ENCODE peak calls at places on chromosomes 1 and 21, in nine cellular contexts. One of them, this sample, is unnamed.
A peak's percentile ranks its signal among the peaks of the same experiment; 100 is the strongest.

GRCh38 chr1:87744056-87744455 is 415.4 kb downstream of the LMO4 start:
- DNase-seq in neural progenitor cell: no peak
- DNase-seq in activated T-cell treated with anti-CD3 and anti-CD28 coated beads for 1 hour: no peak
- DNase-seq in NCI-H1417: no peak
- DNase-seq in LoVo: no peak
- DNase-seq in stimulated activated naive CD4-positive, alpha-beta T cell: no peak
- DNase-seq in AML-193: no peak
- DNase-seq in activated CD4-positive, alpha-beta T cell treated with anti-CD3 and anti-CD28 coated beads, Interleukin-2, amount 50 U/mL, for 24 hours: no peak
- DNase-seq in DND-41: no peak
- DNase-seq in this sample: no peak

GRCh38 chr21:42997053-42997452 is 22.7 kb downstream of the PKNOX1 start:
- DNase-seq in neural progenitor cell: no peak
- DNase-seq in activated T-cell treated with anti-CD3 and anti-CD28 coated beads for 1 hour: no peak
- DNase-seq in NCI-H1417: no peak
- DNase-seq in LoVo: no peak
- DNase-seq in stimulated activated naive CD4-positive, alpha-beta T cell: no peak
- DNase-seq in AML-193: no peak
- DNase-seq in activated CD4-positive, alpha-beta T cell treated with anti-CD3 and anti-CD28 coated beads, Interleukin-2, amount 50 U/mL, for 24 hours: no peak
- DNase-seq in DND-41: no peak
- DNase-seq in this sample: no peak

GRCh38 chr1:69221492-69221990 is 346.2 kb upstream of the LRRC7 start:
- DNase-seq in neural progenitor cell: peak; percentile 20
- DNase-seq in activated T-cell treated with anti-CD3 and anti-CD28 coated beads for 1 hour: no peak
- DNase-seq in NCI-H1417: peak; percentile 22
- DNase-seq in LoVo: no peak
- DNase-seq in stimulated activated naive CD4-positive, alpha-beta T cell: no peak
- DNase-seq in AML-193: no peak
- DNase-seq in activated CD4-positive, alpha-beta T cell treated with anti-CD3 and anti-CD28 coated beads, Interleukin-2, amount 50 U/mL, for 24 hours: no peak
- DNase-seq in DND-41: no peak
- DNase-seq in this sample: no peak

GRCh38 chr1:100927276-100927675 is 31.4 kb downstream of the SLC30A7 start:
- DNase-seq in neural progenitor cell: no peak
- DNase-seq in activated T-cell treated with anti-CD3 and anti-CD28 coated beads for 1 hour: peak; percentile 33
- DNase-seq in NCI-H1417: no peak
- DNase-seq in LoVo: no peak
- DNase-seq in stimulated activated naive CD4-positive, alpha-beta T cell: peak; percentile 26
- DNase-seq in AML-193: no peak
- DNase-seq in activated CD4-positive, alpha-beta T cell treated with anti-CD3 and anti-CD28 coated beads, Interleukin-2, amount 50 U/mL, for 24 hours: no peak
- DNase-seq in DND-41: peak; percentile 68
- DNase-seq in this sample: peak; percentile 96

GRCh38 chr1:240320645-240321044 is 229.0 kb downstream of the FMN2 start:
- DNase-seq in neural progenitor cell: no peak
- DNase-seq in activated T-cell treated with anti-CD3 and anti-CD28 coated beads for 1 hour: no peak
- DNase-seq in NCI-H1417: no peak
- DNase-seq in LoVo: no peak
- DNase-seq in stimulated activated naive CD4-positive, alpha-beta T cell: no peak
- DNase-seq in AML-193: no peak
- DNase-seq in activated CD4-positive, alpha-beta T cell treated with anti-CD3 and anti-CD28 coated beads, Interleukin-2, amount 50 U/mL, for 24 hours: no peak
- DNase-seq in DND-41: no peak
- DNase-seq in this sample: no peak

GRCh38 chr1:180923024-180923841 is 10.5 kb downstream of the KIAA1614 start:
- DNase-seq in neural progenitor cell: peak; percentile 96
- DNase-seq in activated T-cell treated with anti-CD3 and anti-CD28 coated beads for 1 hour: no peak
- DNase-seq in NCI-H1417: no peak
- DNase-seq in LoVo: peak; percentile 15
- DNase-seq in stimulated activated naive CD4-positive, alpha-beta T cell: no peak
- DNase-seq in AML-193: no peak
- DNase-seq in activated CD4-positive, alpha-beta T cell treated with anti-CD3 and anti-CD28 coated beads, Interleukin-2, amount 50 U/mL, for 24 hours: no peak
- DNase-seq in DND-41: no peak
- DNase-seq in this sample: no peak

GRCh38 chr1:1895456-1896333 is 4.8 kb upstream of the GNB1 start:
- DNase-seq in neural progenitor cell: no peak
- DNase-seq in activated T-cell treated with anti-CD3 and anti-CD28 coated beads for 1 hour: no peak
- DNase-seq in NCI-H1417: no peak
- DNase-seq in LoVo: no peak
- DNase-seq in stimulated activated naive CD4-positive, alpha-beta T cell: no peak
- DNase-seq in AML-193: no peak
- DNase-seq in activated CD4-positive, alpha-beta T cell treated with anti-CD3 and anti-CD28 coated beads, Interleukin-2, amount 50 U/mL, for 24 hours: no peak
- DNase-seq in DND-41: peak; percentile 44
- DNase-seq in this sample: no peak

GRCh38 chr1:196531737-196532514 is 76.3 kb downstream of the KCNT2 start:
- DNase-seq in neural progenitor cell: no peak
- DNase-seq in activated T-cell treated with anti-CD3 and anti-CD28 coated beads for 1 hour: no peak
- DNase-seq in NCI-H1417: no peak
- DNase-seq in LoVo: no peak
- DNase-seq in stimulated activated naive CD4-positive, alpha-beta T cell: no peak
- DNase-seq in AML-193: no peak
- DNase-seq in activated CD4-positive, alpha-beta T cell treated with anti-CD3 and anti-CD28 coated beads, Interleukin-2, amount 50 U/mL, for 24 hours: no peak
- DNase-seq in DND-41: no peak
- DNase-seq in this sample: no peak

GRCh38 chr1:200556005-200556404 is 64.5 kb downstream of the KIF14 start:
- DNase-seq in neural progenitor cell: peak; percentile 41
- DNase-seq in activated T-cell treated with anti-CD3 and anti-CD28 coated beads for 1 hour: no peak
- DNase-seq in NCI-H1417: no peak
- DNase-seq in LoVo: no peak
- DNase-seq in stimulated activated naive CD4-positive, alpha-beta T cell: no peak
- DNase-seq in AML-193: no peak
- DNase-seq in activated CD4-positive, alpha-beta T cell treated with anti-CD3 and anti-CD28 coated beads, Interleukin-2, amount 50 U/mL, for 24 hours: no peak
- DNase-seq in DND-41: no peak
- DNase-seq in this sample: no peak

GRCh38 chr1:233357595-233358446 is 30.3 kb downstream of the MAP3K21 start:
- DNase-seq in neural progenitor cell: no peak
- DNase-seq in activated T-cell treated with anti-CD3 and anti-CD28 coated beads for 1 hour: no peak
- DNase-seq in NCI-H1417: no peak
- DNase-seq in LoVo: no peak
- DNase-seq in stimulated activated naive CD4-positive, alpha-beta T cell: no peak
- DNase-seq in AML-193: no peak
- DNase-seq in activated CD4-positive, alpha-beta T cell treated with anti-CD3 and anti-CD28 coated beads, Interleukin-2, amount 50 U/mL, for 24 hours: no peak
- DNase-seq in DND-41: no peak
- DNase-seq in this sample: no peak

GRCh38 chr1:218754477-218754876 is 409.3 kb downstream of the TGFB2 start:
- DNase-seq in neural progenitor cell: no peak
- DNase-seq in activated T-cell treated with anti-CD3 and anti-CD28 coated beads for 1 hour: no peak
- DNase-seq in NCI-H1417: no peak
- DNase-seq in LoVo: no peak
- DNase-seq in stimulated activated naive CD4-positive, alpha-beta T cell: no peak
- DNase-seq in AML-193: no peak
- DNase-seq in activated CD4-positive, alpha-beta T cell treated with anti-CD3 and anti-CD28 coated beads, Interleukin-2, amount 50 U/mL, for 24 hours: no peak
- DNase-seq in DND-41: no peak
- DNase-seq in this sample: no peak

GRCh38 chr1:219279017-219279770 is 105.5 kb downstream of the LYPLAL1 start:
- DNase-seq in neural progenitor cell: no peak
- DNase-seq in activated T-cell treated with anti-CD3 and anti-CD28 coated beads for 1 hour: no peak
- DNase-seq in NCI-H1417: no peak
- DNase-seq in LoVo: no peak
- DNase-seq in stimulated activated naive CD4-positive, alpha-beta T cell: no peak
- DNase-seq in AML-193: no peak
- DNase-seq in activated CD4-positive, alpha-beta T cell treated with anti-CD3 and anti-CD28 coated beads, Interleukin-2, amount 50 U/mL, for 24 hours: no peak
- DNase-seq in DND-41: no peak
- DNase-seq in this sample: no peak

GRCh38 chr1:235809949-235810348 is 56.8 kb downstream of the LYST start:
- DNase-seq in neural progenitor cell: no peak
- DNase-seq in activated T-cell treated with anti-CD3 and anti-CD28 coated beads for 1 hour: no peak
- DNase-seq in NCI-H1417: no peak
- DNase-seq in LoVo: no peak
- DNase-seq in stimulated activated naive CD4-positive, alpha-beta T cell: no peak
- DNase-seq in AML-193: no peak
- DNase-seq in activated CD4-positive, alpha-beta T cell treated with anti-CD3 and anti-CD28 coated beads, Interleukin-2, amount 50 U/mL, for 24 hours: no peak
- DNase-seq in DND-41: no peak
- DNase-seq in this sample: no peak

GRCh38 chr1:167714851-167715652 is 6.7 kb upstream of the MPZL1 start:
- DNase-seq in neural progenitor cell: peak; percentile 89
- DNase-seq in activated T-cell treated with anti-CD3 and anti-CD28 coated beads for 1 hour: peak; percentile 80
- DNase-seq in NCI-H1417: peak; percentile 98
- DNase-seq in LoVo: peak; percentile 83
- DNase-seq in stimulated activated naive CD4-positive, alpha-beta T cell: peak; percentile 78
- DNase-seq in AML-193: peak; percentile 88
- DNase-seq in activated CD4-positive, alpha-beta T cell treated with anti-CD3 and anti-CD28 coated beads, Interleukin-2, amount 50 U/mL, for 24 hours: peak; percentile 87
- DNase-seq in DND-41: peak; percentile 91
- DNase-seq in this sample: peak; percentile 93

GRCh38 chr1:218772575-218772974 is 401.1 kb upstream of the LYPLAL1 start:
- DNase-seq in neural progenitor cell: no peak
- DNase-seq in activated T-cell treated with anti-CD3 and anti-CD28 coated beads for 1 hour: no peak
- DNase-seq in NCI-H1417: no peak
- DNase-seq in LoVo: no peak
- DNase-seq in stimulated activated naive CD4-positive, alpha-beta T cell: no peak
- DNase-seq in AML-193: no peak
- DNase-seq in activated CD4-positive, alpha-beta T cell treated with anti-CD3 and anti-CD28 coated beads, Interleukin-2, amount 50 U/mL, for 24 hours: no peak
- DNase-seq in DND-41: no peak
- DNase-seq in this sample: no peak

GRCh38 chr1:201655910-201656669 is 117.2 kb downstream of the NAV1 start:
- DNase-seq in neural progenitor cell: no peak
- DNase-seq in activated T-cell treated with anti-CD3 and anti-CD28 coated beads for 1 hour: no peak
- DNase-seq in NCI-H1417: no peak
- DNase-seq in LoVo: no peak
- DNase-seq in stimulated activated naive CD4-positive, alpha-beta T cell: no peak
- DNase-seq in AML-193: no peak
- DNase-seq in activated CD4-positive, alpha-beta T cell treated with anti-CD3 and anti-CD28 coated beads, Interleukin-2, amount 50 U/mL, for 24 hours: no peak
- DNase-seq in DND-41: no peak
- DNase-seq in this sample: no peak

GRCh38 chr1:214124281-214124805 is 136.6 kb downstream of the PROX1 start:
- DNase-seq in neural progenitor cell: no peak
- DNase-seq in activated T-cell treated with anti-CD3 and anti-CD28 coated beads for 1 hour: no peak
- DNase-seq in NCI-H1417: no peak
- DNase-seq in LoVo: no peak
- DNase-seq in stimulated activated naive CD4-positive, alpha-beta T cell: no peak
- DNase-seq in AML-193: no peak
- DNase-seq in activated CD4-positive, alpha-beta T cell treated with anti-CD3 and anti-CD28 coated beads, Interleukin-2, amount 50 U/mL, for 24 hours: no peak
- DNase-seq in DND-41: no peak
- DNase-seq in this sample: no peak

GRCh38 chr1:94539496-94539895 is 2.1 kb downstream of the F3 start:
- DNase-seq in neural progenitor cell: no peak
- DNase-seq in activated T-cell treated with anti-CD3 and anti-CD28 coated beads for 1 hour: no peak
- DNase-seq in NCI-H1417: no peak
- DNase-seq in LoVo: no peak
- DNase-seq in stimulated activated naive CD4-positive, alpha-beta T cell: no peak
- DNase-seq in AML-193: peak; percentile 9
- DNase-seq in activated CD4-positive, alpha-beta T cell treated with anti-CD3 and anti-CD28 coated beads, Interleukin-2, amount 50 U/mL, for 24 hours: no peak
- DNase-seq in DND-41: no peak
- DNase-seq in this sample: no peak

GRCh38 chr1:88979054-88979748 is 13.2 kb downstream of the KYAT3 start:
- DNase-seq in neural progenitor cell: no peak
- DNase-seq in activated T-cell treated with anti-CD3 and anti-CD28 coated beads for 1 hour: no peak
- DNase-seq in NCI-H1417: no peak
- DNase-seq in LoVo: no peak
- DNase-seq in stimulated activated naive CD4-positive, alpha-beta T cell: no peak
- DNase-seq in AML-193: no peak
- DNase-seq in activated CD4-positive, alpha-beta T cell treated with anti-CD3 and anti-CD28 coated beads, Interleukin-2, amount 50 U/mL, for 24 hours: no peak
- DNase-seq in DND-41: no peak
- DNase-seq in this sample: no peak

GRCh38 chr1:240947438-240948224 is 335.7 kb upstream of the GREM2 start:
- DNase-seq in neural progenitor cell: no peak
- DNase-seq in activated T-cell treated with anti-CD3 and anti-CD28 coated beads for 1 hour: no peak
- DNase-seq in NCI-H1417: no peak
- DNase-seq in LoVo: no peak
- DNase-seq in stimulated activated naive CD4-positive, alpha-beta T cell: no peak
- DNase-seq in AML-193: no peak
- DNase-seq in activated CD4-positive, alpha-beta T cell treated with anti-CD3 and anti-CD28 coated beads, Interleukin-2, amount 50 U/mL, for 24 hours: no peak
- DNase-seq in DND-41: no peak
- DNase-seq in this sample: peak; percentile 74

GRCh38 chr1:52571783-52572182 is 18.9 kb upstream of the TUT4 start:
- DNase-seq in neural progenitor cell: no peak
- DNase-seq in activated T-cell treated with anti-CD3 and anti-CD28 coated beads for 1 hour: no peak
- DNase-seq in NCI-H1417: no peak
- DNase-seq in LoVo: no peak
- DNase-seq in stimulated activated naive CD4-positive, alpha-beta T cell: no peak
- DNase-seq in AML-193: no peak
- DNase-seq in activated CD4-positive, alpha-beta T cell treated with anti-CD3 and anti-CD28 coated beads, Interleukin-2, amount 50 U/mL, for 24 hours: no peak
- DNase-seq in DND-41: no peak
- DNase-seq in this sample: peak; percentile 51

GRCh38 chr1:181675625-181676024 is 192.3 kb downstream of the CACNA1E start:
- DNase-seq in neural progenitor cell: peak; percentile 94
- DNase-seq in activated T-cell treated with anti-CD3 and anti-CD28 coated beads for 1 hour: no peak
- DNase-seq in NCI-H1417: no peak
- DNase-seq in LoVo: no peak
- DNase-seq in stimulated activated naive CD4-positive, alpha-beta T cell: no peak
- DNase-seq in AML-193: no peak
- DNase-seq in activated CD4-positive, alpha-beta T cell treated with anti-CD3 and anti-CD28 coated beads, Interleukin-2, amount 50 U/mL, for 24 hours: no peak
- DNase-seq in DND-41: no peak
- DNase-seq in this sample: no peak

GRCh38 chr1:57015071-57015470 is 49.3 kb upstream of the C8B start:
- DNase-seq in neural progenitor cell: no peak
- DNase-seq in activated T-cell treated with anti-CD3 and anti-CD28 coated beads for 1 hour: no peak
- DNase-seq in NCI-H1417: no peak
- DNase-seq in LoVo: no peak
- DNase-seq in stimulated activated naive CD4-positive, alpha-beta T cell: no peak
- DNase-seq in AML-193: no peak
- DNase-seq in activated CD4-positive, alpha-beta T cell treated with anti-CD3 and anti-CD28 coated beads, Interleukin-2, amount 50 U/mL, for 24 hours: no peak
- DNase-seq in DND-41: no peak
- DNase-seq in this sample: no peak

GRCh38 chr1:40185951-40186864 is 25.0 kb downstream of the RLF start:
- DNase-seq in neural progenitor cell: no peak
- DNase-seq in activated T-cell treated with anti-CD3 and anti-CD28 coated beads for 1 hour: peak; percentile 4
- DNase-seq in NCI-H1417: no peak
- DNase-seq in LoVo: no peak
- DNase-seq in stimulated activated naive CD4-positive, alpha-beta T cell: no peak
- DNase-seq in AML-193: no peak
- DNase-seq in activated CD4-positive, alpha-beta T cell treated with anti-CD3 and anti-CD28 coated beads, Interleukin-2, amount 50 U/mL, for 24 hours: peak; percentile 5
- DNase-seq in DND-41: no peak
- DNase-seq in this sample: no peak

GRCh38 chr1:181640959-181641358 is 157.6 kb downstream of the CACNA1E start:
- DNase-seq in neural progenitor cell: no peak
- DNase-seq in activated T-cell treated with anti-CD3 and anti-CD28 coated beads for 1 hour: no peak
- DNase-seq in NCI-H1417: peak; percentile 86
- DNase-seq in LoVo: no peak
- DNase-seq in stimulated activated naive CD4-positive, alpha-beta T cell: no peak
- DNase-seq in AML-193: no peak
- DNase-seq in activated CD4-positive, alpha-beta T cell treated with anti-CD3 and anti-CD28 coated beads, Interleukin-2, amount 50 U/mL, for 24 hours: no peak
- DNase-seq in DND-41: no peak
- DNase-seq in this sample: no peak

GRCh38 chr1:107782192-107782845 is 182.7 kb downstream of the VAV3 start:
- DNase-seq in neural progenitor cell: peak; percentile 63
- DNase-seq in activated T-cell treated with anti-CD3 and anti-CD28 coated beads for 1 hour: peak; percentile 36
- DNase-seq in NCI-H1417: peak; percentile 53
- DNase-seq in LoVo: peak; percentile 51
- DNase-seq in stimulated activated naive CD4-positive, alpha-beta T cell: no peak
- DNase-seq in AML-193: peak; percentile 48
- DNase-seq in activated CD4-positive, alpha-beta T cell treated with anti-CD3 and anti-CD28 coated beads, Interleukin-2, amount 50 U/mL, for 24 hours: no peak
- DNase-seq in DND-41: peak; percentile 45
- DNase-seq in this sample: peak; percentile 78